ENCODE peak calls at places on chromosomes 11 and 22, in four cellular contexts. Y is WTC11, S is HepG2, L is K562. Z is an unnamed sample.

GRCh38 chr22:43186272-43187170 is at the start of gene TTLL12:
- DNase-seq in Y (peak), S (no peak), L (peak), Z (peak)

GRCh38 chr11:5531053-5531831 is 14.7 kb upstream of the UBQLNL start:
- DNase-seq in Y (no peak), S (no peak), L (peak), Z (no peak)

GRCh38 chr22:26168199-26168915 is 905 bp upstream of the SEZ6L start:
- DNase-seq in Y (no peak), S (no peak), L (no peak), Z (no peak)

GRCh38 chr22:31477329-31477728 is 12.3 kb downstream of the EIF4ENIF1 start:
- DNase-seq in Y (no peak), S (no peak), L (no peak), Z (no peak)

GRCh38 chr11:33515347-33515746 is 185.3 kb downstream of the C11orf91 start:
- DNase-seq in Y (no peak), S (no peak), L (no peak), Z (no peak)

GRCh38 chr11:7520011-7520942 is 6.5 kb downstream of the PPFIBP2 start:
- DNase-seq in Y (no peak), S (no peak), L (no peak), Z (no peak)

GRCh38 chr11:14288189-14288935 is 70.6 kb downstream of the RRAS2 start:
- DNase-seq in Y (no peak), S (no peak), L (no peak), Z (no peak)

GRCh38 chr11:87368876-87369480 is 331.2 kb downstream of the TMEM135 start:
- DNase-seq in Y (no peak), S (no peak), L (no peak), Z (no peak)

GRCh38 chr11:69538840-69539239 is 57.4 kb downstream of the LINC01488 start:
- DNase-seq in Y (no peak), S (no peak), L (no peak), Z (no peak)

GRCh38 chr22:46661221-46661851 is 41.1 kb downstream of the GRAMD4 start:
- DNase-seq in Y (no peak), S (no peak), L (no peak), Z (no peak)

GRCh38 chr11:125423247-125423849 is 72.7 kb downstream of the FEZ1 start:
- DNase-seq in Y (no peak), S (peak), L (peak), Z (peak)

GRCh38 chr11:2564588-2565440 is 120.0 kb downstream of the KCNQ1 start:
- DNase-seq in Y (no peak), S (no peak), L (no peak), Z (no peak)

DNA sequence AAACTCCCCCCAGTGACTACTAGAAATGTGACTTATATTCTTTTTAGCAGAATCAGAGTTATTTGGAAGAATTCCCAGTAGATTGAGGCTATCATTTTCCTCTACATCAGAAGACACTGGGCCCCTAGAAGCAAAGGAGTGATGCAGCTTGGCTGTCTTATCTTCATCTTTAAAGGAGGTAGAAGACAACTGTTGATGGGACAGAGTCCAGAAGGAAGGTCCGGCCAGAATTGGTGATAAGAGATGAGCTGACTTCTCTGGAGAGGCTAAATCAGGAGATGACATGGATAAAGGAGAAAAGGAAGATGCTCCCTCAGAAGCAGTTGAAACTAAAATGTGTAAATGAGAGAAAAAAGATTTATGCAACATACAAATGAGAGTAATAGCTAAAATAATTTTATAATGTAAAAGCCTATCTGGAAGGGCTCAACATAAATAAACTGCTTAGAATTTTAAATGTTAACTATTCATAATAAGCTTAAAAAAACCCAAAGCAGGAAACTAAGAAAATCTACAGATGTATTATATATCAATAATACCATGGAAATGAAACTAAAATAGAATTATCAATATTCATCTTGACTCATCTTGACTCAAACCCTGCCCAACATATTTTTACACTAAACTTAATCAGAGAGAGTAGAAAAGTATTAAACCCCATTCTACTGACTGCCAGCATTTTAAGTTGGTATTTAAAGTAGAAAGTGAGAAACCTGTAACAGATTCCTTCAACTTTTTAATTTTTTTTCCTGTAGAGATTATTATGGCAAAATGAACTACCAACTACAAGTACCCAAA is 149.4 kb downstream of the ENTHD1 start:
- DNase-seq in Y (no peak), S (no peak), L (no peak), Z (no peak)
- TF ChIP-seq ELF4 in Y (no peak), S (no peak), L (no peak), Z (no peak)

DNA sequence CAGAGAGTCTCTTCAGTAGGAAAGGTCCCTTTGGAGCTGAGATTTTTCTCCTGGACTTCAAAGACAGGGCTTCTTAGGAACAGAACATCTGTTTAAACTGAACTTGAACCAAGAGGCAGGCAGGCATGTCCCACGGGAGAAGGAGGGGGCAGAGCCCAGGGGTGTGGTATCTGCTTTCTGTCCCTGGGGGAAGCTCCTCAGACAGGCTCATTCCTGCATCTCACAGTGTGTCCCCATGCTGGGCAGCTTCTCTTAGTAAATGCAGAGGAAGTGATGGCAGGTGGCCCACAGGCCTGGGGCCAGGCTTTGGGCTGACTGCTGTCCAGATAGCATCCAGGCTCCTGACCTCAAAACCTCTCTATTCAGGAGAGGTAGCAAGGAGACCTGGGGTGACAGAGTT is 47.4 kb downstream of the TSPAN18 start:
- DNase-seq in Y (peak), S (no peak), L (no peak), Z (no peak)
- TF ChIP-seq ELF4 in Y (no peak), S (no peak), L (no peak), Z (no peak)

GRCh38 chr11:100790073-100790472 is 103.0 kb downstream of the ARHGAP42 start:
- DNase-seq in Y (no peak), S (no peak), L (no peak), Z (no peak)
- TF ChIP-seq ELF4 in Y (no peak), S (no peak), L (no peak), Z (no peak)

DNA sequence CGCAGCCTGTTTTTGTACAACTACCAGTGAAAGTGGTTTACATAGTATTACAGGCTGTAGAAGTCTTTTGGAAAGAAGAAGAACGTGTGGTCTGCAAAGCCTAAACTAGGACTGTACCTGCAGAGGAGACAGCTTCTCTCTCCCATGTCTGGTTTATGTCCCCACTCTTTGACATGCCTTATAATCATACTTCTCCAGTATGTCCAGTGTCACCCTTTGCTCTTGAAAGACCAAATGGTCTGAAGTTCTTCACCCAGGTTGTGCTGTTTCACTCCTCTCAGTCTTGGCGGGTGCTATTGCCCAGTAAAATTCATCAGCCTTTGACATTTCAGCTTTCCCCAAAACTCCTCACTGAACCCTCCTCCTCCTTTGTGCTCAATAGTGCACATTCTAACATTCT is 676.0 kb upstream of the TENM4 start:
- DNase-seq in Y (no peak), S (no peak), L (no peak), Z (no peak)
- TF ChIP-seq ELF4 in Y (no peak), S (no peak), L (no peak), Z (no peak)

DNA sequence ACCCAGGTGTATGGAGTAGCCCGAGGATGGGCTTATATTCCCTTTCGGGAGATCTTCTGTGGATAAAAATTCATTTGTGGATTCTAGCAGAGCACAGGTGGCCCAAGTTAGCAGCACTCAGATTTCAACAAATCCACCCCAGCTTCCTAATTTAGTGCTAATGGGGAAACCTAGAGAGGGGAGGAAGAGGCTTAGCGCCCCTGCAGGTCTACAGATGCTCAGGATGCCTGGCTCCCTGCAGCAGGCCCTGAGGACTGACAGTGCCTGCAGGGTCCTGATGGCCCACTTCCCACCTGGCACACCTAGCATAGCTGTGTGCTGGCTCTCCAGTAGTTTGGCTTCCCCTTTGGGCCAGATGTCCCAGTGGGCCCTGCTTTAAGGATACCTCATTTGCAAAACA is 6.5 kb downstream of the DGAT2 start:
- DNase-seq in Y (peak), S (no peak), L (no peak), Z (no peak)
- TF ChIP-seq ELF4 in Y (no peak), S (no peak), L (no peak), Z (no peak)

DNA sequence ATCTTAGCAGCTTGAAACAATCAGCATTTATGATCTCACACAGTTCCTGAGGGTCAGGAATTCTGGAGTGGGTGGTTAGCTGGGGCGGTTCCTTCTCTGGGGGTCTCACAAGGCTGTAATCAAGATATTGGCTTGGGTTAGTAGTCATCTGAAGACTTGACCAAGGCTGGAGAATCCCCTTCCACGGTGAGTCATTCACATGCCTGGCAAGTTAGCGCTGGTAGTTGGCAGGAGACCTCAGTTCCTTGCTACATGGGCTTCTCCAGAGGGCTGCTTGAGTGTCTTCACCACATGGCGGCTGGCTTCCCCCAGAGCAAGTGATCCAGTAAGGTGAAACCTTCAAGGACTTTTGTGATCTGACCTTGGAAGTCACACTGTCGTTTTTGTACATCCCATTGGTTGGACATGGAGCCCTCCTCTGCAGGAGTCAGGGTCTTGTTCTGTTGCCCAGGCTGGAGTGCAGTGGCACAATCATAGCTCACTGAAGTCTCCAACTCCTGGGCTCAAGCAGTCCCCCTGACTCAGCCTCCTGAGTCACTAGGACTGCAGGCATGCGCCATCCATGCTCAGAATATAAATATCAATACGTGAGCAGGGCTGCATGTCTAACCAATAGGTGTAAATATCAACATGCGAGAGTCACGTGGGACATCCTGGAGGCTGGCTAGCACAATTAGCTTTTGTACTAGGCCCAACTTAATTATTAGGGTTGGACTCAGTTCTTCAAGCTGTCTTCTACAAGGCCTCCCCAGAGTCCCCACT is 7.2 kb upstream of the NIPSNAP1 start:
- DNase-seq in Y (no peak), S (peak), L (no peak), Z (no peak)
- TF ChIP-seq ELF4 in Y (no peak), S (no peak), L (no peak), Z (no peak)